ENCODE peak calls at places on chromosomes 1 and 21, in four cellular contexts. One of them, this sample, is unnamed.
A peak's percentile ranks its signal among the peaks of the same experiment; 100 is the strongest.

GRCh38 chr1:214559079-214559478 is 7.7 kb upstream of the PTPN14 start:
- DNase-seq in retinal pigment epithelial cell: no peak
- DNase-seq in CD8-positive, alpha-beta T cell: no peak
- DNase-seq in fibroblast of pulmonary artery: no peak
- DNase-seq in this sample: no peak

GRCh38 chr1:47677241-47677940 is 239.5 kb downstream of the FOXD2 start:
- DNase-seq in fibroblast of pulmonary artery: no peak
- DNase-seq in CD8-positive, alpha-beta T cell: no peak
- DNase-seq in retinal pigment epithelial cell: no peak
- DNase-seq in this sample: no peak

GRCh38 chr1:21302747-21303715 is 12.8 kb upstream of the ECE1 start:
- DNase-seq in fibroblast of pulmonary artery: peak; percentile 87
- DNase-seq in retinal pigment epithelial cell: no peak
- DNase-seq in CD8-positive, alpha-beta T cell: no peak
- DNase-seq in this sample: no peak

GRCh38 chr1:218748071-218748470 is 402.9 kb downstream of the TGFB2 start:
- DNase-seq in retinal pigment epithelial cell: no peak
- DNase-seq in CD8-positive, alpha-beta T cell: no peak
- DNase-seq in fibroblast of pulmonary artery: no peak
- DNase-seq in this sample: no peak

GRCh38 chr1:209168204-209168603 is 415.3 kb upstream of the CAMK1G start:
- DNase-seq in fibroblast of pulmonary artery: peak; percentile 9
- DNase-seq in retinal pigment epithelial cell: no peak
- DNase-seq in CD8-positive, alpha-beta T cell: no peak
- DNase-seq in this sample: no peak

GRCh38 chr1:108199231-108199657 is 899 bp downstream of the SLC25A24 start:
- DNase-seq in retinal pigment epithelial cell: no peak
- DNase-seq in CD8-positive, alpha-beta T cell: no peak
- DNase-seq in fibroblast of pulmonary artery: peak; percentile 54
- DNase-seq in this sample: peak; percentile 53

GRCh38 chr1:156805766-156806511 is 10.7 kb downstream of the SH2D2A start:
- DNase-seq in fibroblast of pulmonary artery: peak; percentile 56
- DNase-seq in CD8-positive, alpha-beta T cell: no peak
- DNase-seq in retinal pigment epithelial cell: no peak
- DNase-seq in this sample: no peak

GRCh38 chr1:208731976-208732821 is 488.0 kb upstream of the PLXNA2 start:
- DNase-seq in CD8-positive, alpha-beta T cell: no peak
- DNase-seq in retinal pigment epithelial cell: no peak
- DNase-seq in fibroblast of pulmonary artery: no peak
- DNase-seq in this sample: peak; percentile 42

GRCh38 chr1:19910650-19911049 is 12.8 kb downstream of the PLA2G2E start:
- DNase-seq in retinal pigment epithelial cell: no peak
- DNase-seq in fibroblast of pulmonary artery: no peak
- DNase-seq in CD8-positive, alpha-beta T cell: no peak
- DNase-seq in this sample: no peak

GRCh38 chr1:13808729-13809131 is 108.7 kb downstream of the PRDM2 start:
- DNase-seq in fibroblast of pulmonary artery: peak; percentile 55
- DNase-seq in retinal pigment epithelial cell: no peak
- DNase-seq in CD8-positive, alpha-beta T cell: no peak
- DNase-seq in this sample: no peak

GRCh38 chr1:51330331-51331201 is at the start of gene TTC39A:
- DNase-seq in retinal pigment epithelial cell: no peak
- DNase-seq in CD8-positive, alpha-beta T cell: no peak
- DNase-seq in fibroblast of pulmonary artery: no peak
- DNase-seq in this sample: no peak

GRCh38 chr1:235011064-235011598 is 117.5 kb downstream of the TOMM20 start:
- DNase-seq in retinal pigment epithelial cell: no peak
- DNase-seq in fibroblast of pulmonary artery: no peak
- DNase-seq in CD8-positive, alpha-beta T cell: no peak
- DNase-seq in this sample: no peak

GRCh38 chr1:19067187-19067911 is 110.9 kb upstream of the IFFO2 start:
- DNase-seq in fibroblast of pulmonary artery: no peak
- DNase-seq in retinal pigment epithelial cell: no peak
- DNase-seq in CD8-positive, alpha-beta T cell: no peak
- DNase-seq in this sample: no peak

GRCh38 chr1:201546093-201546492 is 7.2 kb downstream of the NAV1 start:
- DNase-seq in CD8-positive, alpha-beta T cell: no peak
- DNase-seq in fibroblast of pulmonary artery: no peak
- DNase-seq in retinal pigment epithelial cell: no peak
- DNase-seq in this sample: no peak

GRCh38 chr1:51605961-51606723 is 10.8 kb upstream of the OSBPL9 start:
- DNase-seq in fibroblast of pulmonary artery: no peak
- DNase-seq in CD8-positive, alpha-beta T cell: no peak
- DNase-seq in retinal pigment epithelial cell: no peak
- DNase-seq in this sample: no peak

GRCh38 chr1:115531806-115532359 is 109.9 kb upstream of the VANGL1 start:
- DNase-seq in CD8-positive, alpha-beta T cell: no peak
- DNase-seq in retinal pigment epithelial cell: no peak
- DNase-seq in fibroblast of pulmonary artery: no peak
- DNase-seq in this sample: no peak

GRCh38 chr1:59043796-59044195 is 253.1 kb upstream of the FGGY start:
- DNase-seq in retinal pigment epithelial cell: peak; percentile 21
- DNase-seq in fibroblast of pulmonary artery: peak; percentile 88
- DNase-seq in CD8-positive, alpha-beta T cell: no peak
- DNase-seq in this sample: peak; percentile 90

GRCh38 chr1:26154750-26155149 is 4.1 kb upstream of the FAM110D start:
- DNase-seq in CD8-positive, alpha-beta T cell: no peak
- DNase-seq in retinal pigment epithelial cell: no peak
- DNase-seq in fibroblast of pulmonary artery: no peak
- DNase-seq in this sample: no peak

GRCh38 chr1:38005195-38006007 is at the start of gene FHL3:
- DNase-seq in fibroblast of pulmonary artery: peak; percentile 67
- DNase-seq in CD8-positive, alpha-beta T cell: peak; percentile 60
- DNase-seq in retinal pigment epithelial cell: no peak
- DNase-seq in this sample: no peak

GRCh38 chr1:22600071-22600816 is 36.2 kb upstream of the C1QA start:
- DNase-seq in retinal pigment epithelial cell: no peak
- DNase-seq in fibroblast of pulmonary artery: no peak
- DNase-seq in CD8-positive, alpha-beta T cell: no peak
- DNase-seq in this sample: no peak

GRCh38 chr1:107964397-107965111 is 426 bp downstream of the VAV3 start:
- DNase-seq in CD8-positive, alpha-beta T cell: peak; percentile 67
- DNase-seq in retinal pigment epithelial cell: no peak
- DNase-seq in fibroblast of pulmonary artery: peak; percentile 10
- DNase-seq in this sample: no peak

GRCh38 chr1:113850127-113850796 is 21.2 kb downstream of the PTPN22 start:
- DNase-seq in fibroblast of pulmonary artery: no peak
- DNase-seq in retinal pigment epithelial cell: no peak
- DNase-seq in CD8-positive, alpha-beta T cell: no peak
- DNase-seq in this sample: no peak

GRCh38 chr1:88646852-88647645 is 37.0 kb upstream of the PKN2 start:
- DNase-seq in fibroblast of pulmonary artery: no peak
- DNase-seq in CD8-positive, alpha-beta T cell: no peak
- DNase-seq in retinal pigment epithelial cell: no peak
- DNase-seq in this sample: no peak

DNA sequence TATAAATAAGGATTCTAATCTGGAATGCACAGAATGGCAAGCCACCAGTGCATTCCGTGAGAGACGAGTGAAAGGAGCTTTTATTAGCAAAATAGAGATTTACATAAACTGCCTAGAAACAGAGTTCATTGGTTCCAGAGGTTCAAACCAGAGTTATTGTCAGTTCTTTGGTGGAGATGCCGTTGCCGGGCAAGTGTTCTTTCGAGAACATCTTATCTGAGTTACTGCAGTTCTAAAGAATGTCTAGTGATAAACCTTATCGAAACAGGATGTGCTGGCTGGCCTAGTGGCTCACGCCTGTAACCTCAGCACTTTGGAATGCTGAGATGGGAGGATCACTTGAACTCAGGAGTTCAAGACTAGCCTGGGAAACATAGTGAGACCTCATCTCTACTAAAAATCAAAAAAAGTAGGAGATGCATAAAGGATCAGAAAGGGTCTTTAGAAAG is 19.8 kb upstream of the EVI5 start:
- DNase-seq in CD8-positive, alpha-beta T cell: no peak
- DNase-seq in retinal pigment epithelial cell: peak; percentile 91
- DNase-seq in fibroblast of pulmonary artery: peak; percentile 99
- DNase-seq in this sample: peak; percentile 72
- H3K4me3 ChIP-seq in CD8-positive, alpha-beta T cell: no peak overlapping the region
- H3K4me3 ChIP-seq in retinal pigment epithelial cell: no peak overlapping the region
- H3K4me3 ChIP-seq in fibroblast of pulmonary artery: no peak overlapping the region
- H3K4me3 ChIP-seq in this sample: no peak overlapping the region

GRCh38 chr1:192461684-192462083 is 113.9 kb upstream of the RGS1 start:
- DNase-seq in fibroblast of pulmonary artery: no peak
- DNase-seq in CD8-positive, alpha-beta T cell: no peak
- DNase-seq in retinal pigment epithelial cell: no peak
- DNase-seq in this sample: no peak
- TF ChIP-seq CTCF in fibroblast of pulmonary artery: no peak
- TF ChIP-seq CTCF in CD8-positive, alpha-beta T cell: no peak
- TF ChIP-seq CTCF in retinal pigment epithelial cell: no peak
- TF ChIP-seq CTCF in this sample: no peak

DNA sequence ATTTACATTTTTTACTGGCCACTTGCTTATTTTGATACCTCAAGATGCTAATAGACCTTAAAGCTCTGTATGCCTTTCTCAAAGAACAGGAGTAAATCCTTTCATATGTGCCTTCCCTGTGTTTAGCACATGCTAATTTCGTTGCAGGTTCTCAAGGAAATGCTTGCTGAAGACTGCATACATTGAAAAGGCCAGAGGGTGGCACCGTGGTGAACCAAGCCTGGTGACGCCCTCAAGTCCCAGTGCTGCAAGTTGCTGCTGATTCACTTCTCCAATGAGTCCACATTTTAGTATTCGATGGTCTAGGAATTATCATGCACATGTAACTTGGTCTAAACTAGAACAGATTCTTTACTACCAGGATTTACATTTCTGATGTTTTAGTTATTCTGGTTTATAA is 94.1 kb downstream of the CLDN17 start:
- DNase-seq in fibroblast of pulmonary artery: peak; percentile 44
- DNase-seq in retinal pigment epithelial cell: no peak
- DNase-seq in CD8-positive, alpha-beta T cell: no peak
- DNase-seq in this sample: no peak
- H3K4me3 ChIP-seq in fibroblast of pulmonary artery: no peak overlapping the region
- H3K4me3 ChIP-seq in retinal pigment epithelial cell: no peak overlapping the region
- H3K4me3 ChIP-seq in CD8-positive, alpha-beta T cell: no peak overlapping the region
- H3K4me3 ChIP-seq in this sample: no peak overlapping the region

DNA sequence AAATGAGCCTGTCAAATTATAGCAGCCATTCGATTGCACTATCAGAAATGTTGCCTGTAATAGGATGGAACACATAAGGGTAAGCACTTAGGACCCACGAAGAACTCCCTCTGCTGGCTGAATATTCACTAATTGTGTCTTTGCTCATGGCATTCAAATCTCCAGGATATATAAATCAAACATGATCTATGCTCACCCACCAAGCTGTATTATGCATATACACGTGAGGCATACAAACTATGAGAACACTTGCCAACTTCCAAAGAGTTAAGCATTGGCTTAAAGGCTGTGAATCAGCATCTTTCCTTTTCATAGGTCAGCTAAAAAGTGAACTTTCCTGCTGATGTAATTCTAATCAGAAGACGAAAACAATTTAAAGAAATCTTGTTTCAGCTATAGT is 34.5 kb downstream of the TMPRSS15 start:
- DNase-seq in retinal pigment epithelial cell: peak; percentile 78
- DNase-seq in CD8-positive, alpha-beta T cell: no peak
- DNase-seq in fibroblast of pulmonary artery: peak; percentile 2
- DNase-seq in this sample: no peak
- TF ChIP-seq CTCF in retinal pigment epithelial cell: peak; percentile 66
- TF ChIP-seq CTCF in CD8-positive, alpha-beta T cell: no peak
- TF ChIP-seq CTCF in fibroblast of pulmonary artery: no peak
- TF ChIP-seq CTCF in this sample: peak; percentile 47

GRCh38 chr1:45684402-45684801 is 1.9 kb downstream of the GPBP1L1 start:
- DNase-seq in retinal pigment epithelial cell: no peak
- DNase-seq in CD8-positive, alpha-beta T cell: no peak
- DNase-seq in fibroblast of pulmonary artery: no peak
- DNase-seq in this sample: no peak
- H3K4me3 ChIP-seq in retinal pigment epithelial cell: peak overlapping the region; percentile 98
- H3K4me3 ChIP-seq in CD8-positive, alpha-beta T cell: peak overlapping the region; percentile 99
- H3K4me3 ChIP-seq in fibroblast of pulmonary artery: peak overlapping the region; percentile 98
- H3K4me3 ChIP-seq in this sample: peak overlapping the region; percentile 93

This sample was measured in epithelial cell of proximal tubule.